ENCODE peak calls at places on chromosomes 3 and 15, in eight cellular contexts. P is HCT116, F is uterus, W is prostate gland, K is ovary, M is HepG2, N is spleen, C is heart left ventricle. A is an unnamed sample.

GRCh38 chr3:157077565-157077991 is 82.4 kb downstream of the CCNL1 start:
- DNase-seq in P (no peak), F (no peak), W (no peak), K (no peak), M (peak), N (no peak), C (no peak), A (no peak)

GRCh38 chr3:43747641-43748040 is 56.9 kb downstream of the ABHD5 start:
- DNase-seq in P (no peak), F (no peak), W (no peak), K (no peak), M (no peak), N (no peak), C (no peak), A (no peak)

GRCh38 chr3:143595456-143596077 is 252.7 kb downstream of the SLC9A9 start:
- DNase-seq in P (no peak), F (no peak), W (no peak), K (no peak), M (no peak), N (no peak), C (no peak), A (no peak)

GRCh38 chr3:126478581-126479310 is 3.1 kb upstream of the ZXDC start:
- DNase-seq in P (no peak), F (no peak), W (no peak), K (no peak), M (no peak), N (peak), C (no peak), A (no peak)

GRCh38 chr3:152307829-152308474 is 39.2 kb downstream of the MBNL1 start:
- DNase-seq in P (no peak), F (no peak), W (no peak), K (no peak), M (peak), N (no peak), C (no peak), A (no peak)

GRCh38 chr3:5811051-5811450 is 623.5 kb downstream of the EDEM1 start:
- DNase-seq in P (no peak), F (no peak), W (no peak), K (no peak), M (no peak), N (no peak), C (no peak), A (no peak)

GRCh38 chr15:66865622-66866611 is 163.9 kb downstream of the SMAD6 start:
- DNase-seq in P (no peak), F (no peak), W (no peak), K (no peak), M (no peak), N (peak), C (no peak), A (no peak)

GRCh38 chr3:156250550-156250949 is 130.2 kb downstream of the KCNAB1 start:
- DNase-seq in P (no peak), F (no peak), W (no peak), K (no peak), M (no peak), N (no peak), C (no peak), A (no peak)

GRCh38 chr15:100255644-100256043 is 86.1 kb downstream of the ADAMTS17 start:
- DNase-seq in P (no peak), F (no peak), W (no peak), K (no peak), M (no peak), N (no peak), C (no peak), A (no peak)

GRCh38 chr3:42071720-42072582 is 19.2 kb upstream of the TRAK1 start:
- DNase-seq in P (no peak), F (peak), W (peak), K (peak), M (peak), N (peak), C (peak), A (peak)

GRCh38 chr3:196533260-196533681 is 18.1 kb upstream of the SMCO1 start:
- DNase-seq in P (no peak), F (no peak), W (no peak), K (no peak), M (no peak), N (no peak), C (no peak), A (peak)

GRCh38 chr3:152258448-152259302 is 10.1 kb upstream of the MBNL1 start:
- DNase-seq in P (peak), F (peak), W (peak), K (peak), M (peak), N (no peak), C (peak), A (peak)

DNA sequence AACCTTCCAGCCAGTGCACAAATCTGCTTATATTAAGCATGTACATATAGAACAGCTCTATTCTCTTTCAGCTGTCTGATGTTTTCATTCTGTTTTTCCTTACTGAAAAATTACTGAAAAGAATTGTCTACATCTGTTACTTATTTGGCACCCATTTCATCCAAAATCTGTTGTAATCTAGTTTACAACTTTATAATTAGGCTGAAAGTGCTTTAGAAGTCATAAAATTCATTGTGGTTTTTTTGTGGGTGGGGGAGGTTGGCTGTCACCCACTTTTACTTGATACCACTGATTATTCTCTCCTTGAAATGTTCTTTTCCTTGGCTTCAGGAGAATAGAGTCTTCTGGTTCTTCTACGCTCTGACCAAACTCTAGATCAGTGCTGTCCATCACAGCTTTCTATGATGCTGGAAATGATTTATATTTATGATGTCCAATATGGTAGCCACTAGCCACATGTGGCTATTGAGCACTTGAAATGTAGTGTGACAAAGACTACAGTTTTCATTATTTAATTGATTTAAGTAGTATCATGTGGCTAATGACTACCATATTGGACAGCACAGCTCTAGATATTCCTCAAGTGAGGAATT is 2.7 kb downstream of the LNP1 start:
- DNase-seq in P (no peak), F (no peak), W (no peak), K (no peak), M (no peak), N (no peak), C (no peak), A (no peak)
- H3K4me3 ChIP-seq in P (no peak), F (no peak), W (no peak), K (no peak), M (peak), N (no peak), C (no peak), A (no peak)

DNA sequence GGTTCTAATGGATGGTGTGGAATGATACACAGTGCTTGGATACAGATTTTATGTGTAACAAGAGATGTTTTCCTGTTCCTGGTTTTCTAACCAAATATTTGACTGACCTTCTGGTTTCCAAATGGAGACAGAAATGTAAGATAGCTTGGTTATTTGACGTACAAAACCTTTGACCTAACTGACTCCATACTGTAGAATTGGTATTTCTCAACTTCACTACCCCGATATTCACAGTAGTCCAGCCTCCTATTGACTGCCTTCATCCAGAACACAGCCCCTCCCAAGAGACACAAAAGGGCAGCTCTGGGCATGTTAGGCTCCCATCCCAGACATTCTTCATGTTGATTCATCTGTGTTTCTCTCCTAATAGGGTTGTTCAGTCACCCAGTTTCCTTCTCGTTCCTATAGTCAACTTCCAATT is 33.4 kb downstream of the MYO1E start:
- DNase-seq in P (no peak), F (no peak), W (peak), K (no peak), M (peak), N (no peak), C (no peak), A (peak)
- TF ChIP-seq CTCF in P (no peak), F (no peak), W (no peak), K (no peak), M (no peak), N (no peak), C (no peak), A (no peak)

GRCh38 chr15:63379492-63380150 is 2.0 kb downstream of the CA12 start:
- DNase-seq in P (no peak), F (no peak), W (peak), K (no peak), M (no peak), N (peak), C (no peak), A (no peak)
- H3K4me3 ChIP-seq in P (no peak), F (no peak), W (no peak), K (no peak), M (no peak), N (no peak), C (no peak), A (no peak)

GRCh38 chr3:150238995-150239612 is 169.0 kb upstream of the TSC22D2 start:
- DNase-seq in P (peak), F (no peak), W (peak), K (no peak), M (peak), N (no peak), C (no peak), A (no peak)
- TF ChIP-seq CTCF in P (peak), F (no peak), W (peak), K (no peak), M (peak), N (no peak), C (peak), A (peak)

GRCh38 chr15:40435331-40436089 is 5.2 kb upstream of the BAHD1 start:
- DNase-seq in P (no peak), F (no peak), W (no peak), K (peak), M (no peak), N (no peak), C (no peak), A (no peak)
- H3K4me3 ChIP-seq in P (no peak), F (no peak), W (peak), K (peak), M (peak), N (peak), C (peak), A (no peak)

GRCh38 chr3:113277886-113278598 is 66.7 kb downstream of the BOC start:
- DNase-seq in P (no peak), F (peak), W (no peak), K (peak), M (no peak), N (no peak), C (no peak), A (no peak)
- TF ChIP-seq CTCF in P (peak), F (no peak), W (no peak), K (no peak), M (peak), N (no peak), C (no peak), A (peak)

GRCh38 chr15:74206801-74207281 is 4.3 kb upstream of the STRA6 start:
- DNase-seq in P (no peak), F (no peak), W (no peak), K (no peak), M (no peak), N (no peak), C (no peak), A (peak)
- H3K4me3 ChIP-seq in P (no peak), F (no peak), W (no peak), K (no peak), M (no peak), N (no peak), C (no peak), A (no peak)

A was measured in astrocyte of the spinal cord.